ENCODE peak calls at places on chromosome 1, in eight cellular contexts. Q is Peyer's patch, F is uterus, J is tibial nerve, N is right lobe of liver, L is transverse colon, Z is stomach, A is ovary. B is an unnamed sample.

GRCh38 chr1:26838474-26839338 is 12.2 kb downstream of the ZDHHC18 start:
- DNase-seq in Q (peak), F (no peak), J (no peak), N (no peak), L (peak), Z (no peak), A (no peak), B (peak)

GRCh38 chr1:165403835-165404482 is 41.0 kb downstream of the RXRG start:
- DNase-seq in Q (no peak), F (no peak), J (peak), N (peak), L (no peak), Z (peak), A (no peak), B (no peak)

GRCh38 chr1:117842408-117843170 is 86.8 kb downstream of the GDAP2 start:
- DNase-seq in Q (no peak), F (no peak), J (no peak), N (no peak), L (no peak), Z (no peak), A (no peak), B (no peak)

GRCh38 chr1:230976825-230977747 is 1.6 kb downstream of the TTC13 start:
- DNase-seq in Q (peak), F (no peak), J (no peak), N (no peak), L (no peak), Z (no peak), A (no peak), B (no peak)

GRCh38 chr1:183877321-183877720 is 72.4 kb downstream of the RGL1 start:
- DNase-seq in Q (no peak), F (peak), J (peak), N (no peak), L (peak), Z (peak), A (peak), B (peak)

GRCh38 chr1:1348420-1349255 is 580 bp downstream of the DVL1 start:
- DNase-seq in Q (no peak), F (no peak), J (no peak), N (no peak), L (no peak), Z (no peak), A (no peak), B (no peak)

GRCh38 chr1:55720243-55720642 is 505.1 kb upstream of the USP24 start:
- DNase-seq in Q (no peak), F (no peak), J (no peak), N (no peak), L (peak), Z (peak), A (peak), B (no peak)

GRCh38 chr1:17009706-17010105 is 2.0 kb downstream of the ATP13A2 start:
- DNase-seq in Q (no peak), F (no peak), J (no peak), N (no peak), L (peak), Z (no peak), A (no peak), B (no peak)

GRCh38 chr1:42221952-42222606 is 57.5 kb upstream of the GUCA2A start:
- DNase-seq in Q (no peak), F (no peak), J (no peak), N (no peak), L (no peak), Z (no peak), A (no peak), B (no peak)

GRCh38 chr1:246724001-246724724 is at the start of gene SCCPDH:
- DNase-seq in Q (peak), F (peak), J (peak), N (peak), L (peak), Z (peak), A (peak), B (peak)

GRCh38 chr1:30715886-30716285 is 7.5 kb downstream of the MATN1 start:
- DNase-seq in Q (no peak), F (peak), J (no peak), N (no peak), L (no peak), Z (no peak), A (no peak), B (no peak)

GRCh38 chr1:246121533-246121932 is 385.5 kb downstream of the SMYD3 start:
- DNase-seq in Q (no peak), F (no peak), J (no peak), N (no peak), L (no peak), Z (no peak), A (no peak), B (no peak)

GRCh38 chr1:161223805-161224694 is 622 bp upstream of the APOA2 start:
- DNase-seq in Q (no peak), F (no peak), J (no peak), N (peak), L (no peak), Z (no peak), A (no peak), B (no peak)

GRCh38 chr1:213984387-213985180 is 3.2 kb upstream of the PROX1 start:
- DNase-seq in Q (no peak), F (no peak), J (no peak), N (no peak), L (no peak), Z (no peak), A (no peak), B (no peak)

GRCh38 chr1:205432116-205432515 is 10.3 kb upstream of the LEMD1 start:
- DNase-seq in Q (no peak), F (no peak), J (no peak), N (no peak), L (no peak), Z (no peak), A (no peak), B (no peak)

GRCh38 chr1:33364578-33364945 is 43.7 kb upstream of the A3GALT2 start:
- DNase-seq in Q (no peak), F (no peak), J (no peak), N (no peak), L (no peak), Z (no peak), A (no peak), B (no peak)

GRCh38 chr1:152244576-152244975 is 20.6 kb upstream of the HRNR start:
- DNase-seq in Q (no peak), F (no peak), J (no peak), N (no peak), L (no peak), Z (no peak), A (no peak), B (no peak)

GRCh38 chr1:147627435-147628110 is 42.8 kb downstream of the ACP6 start:
- DNase-seq in Q (peak), F (peak), J (peak), N (peak), L (peak), Z (peak), A (peak), B (peak)

GRCh38 chr1:51442616-51443015 is 76.5 kb downstream of the EPS15 start:
- DNase-seq in Q (no peak), F (no peak), J (no peak), N (no peak), L (no peak), Z (no peak), A (no peak), B (no peak)

GRCh38 chr1:213179784-213180183 is 128.7 kb downstream of the RPS6KC1 start:
- DNase-seq in Q (no peak), F (no peak), J (no peak), N (no peak), L (no peak), Z (no peak), A (no peak), B (no peak)

GRCh38 chr1:158283965-158284364 is 5.8 kb upstream of the CD1C start:
- DNase-seq in Q (no peak), F (no peak), J (no peak), N (no peak), L (no peak), Z (no peak), A (no peak), B (no peak)

GRCh38 chr1:165507570-165507969 is 36.2 kb upstream of the LRRC52 start:
- DNase-seq in Q (no peak), F (no peak), J (no peak), N (no peak), L (no peak), Z (no peak), A (no peak), B (no peak)

GRCh38 chr1:107139833-107140702 is 771 bp upstream of the NTNG1 start:
- DNase-seq in Q (no peak), F (no peak), J (no peak), N (peak), L (peak), Z (no peak), A (no peak), B (no peak)

GRCh38 chr1:25806418-25806817 is 6.4 kb downstream of the SELENON start:
- DNase-seq in Q (no peak), F (peak), J (no peak), N (no peak), L (no peak), Z (no peak), A (peak), B (no peak)

GRCh38 chr1:239898067-239898730 is 193.5 kb upstream of the FMN2 start:
- DNase-seq in Q (peak), F (peak), J (peak), N (peak), L (peak), Z (peak), A (peak), B (peak)

GRCh38 chr1:193654951-193655705 is 468.7 kb upstream of the B3GALT2 start:
- DNase-seq in Q (no peak), F (no peak), J (no peak), N (peak), L (no peak), Z (no peak), A (no peak), B (peak)

GRCh38 chr1:229456016-229456415 is 22.1 kb upstream of the ACTA1 start:
- DNase-seq in Q (no peak), F (no peak), J (no peak), N (no peak), L (no peak), Z (no peak), A (no peak), B (no peak)

GRCh38 chr1:171913385-171913784 is 72.1 kb downstream of the DNM3 start:
- DNase-seq in Q (no peak), F (no peak), J (peak), N (no peak), L (peak), Z (no peak), A (no peak), B (peak)

GRCh38 chr1:234272656-234273312 is 100.5 kb upstream of the COA6 start:
- DNase-seq in Q (no peak), F (no peak), J (no peak), N (no peak), L (no peak), Z (no peak), A (no peak), B (no peak)

GRCh38 chr1:186165303-186165702 is 209.8 kb downstream of the TPR start:
- DNase-seq in Q (no peak), F (no peak), J (no peak), N (no peak), L (no peak), Z (no peak), A (no peak), B (no peak)

GRCh38 chr1:58931761-58932160 is 147.9 kb upstream of the JUN start:
- DNase-seq in Q (no peak), F (no peak), J (no peak), N (no peak), L (no peak), Z (no peak), A (no peak), B (no peak)

GRCh38 chr1:77557053-77557452 is 125.4 kb downstream of the ZZZ3 start:
- DNase-seq in Q (no peak), F (no peak), J (no peak), N (no peak), L (no peak), Z (no peak), A (no peak), B (no peak)

GRCh38 chr1:211687462-211688215 is 12.2 kb upstream of the NEK2 start:
- DNase-seq in Q (no peak), F (no peak), J (no peak), N (no peak), L (no peak), Z (no peak), A (no peak), B (no peak)

GRCh38 chr1:97271906-97272788 is 550.6 kb downstream of the PTBP2 start:
- DNase-seq in Q (no peak), F (no peak), J (no peak), N (no peak), L (no peak), Z (no peak), A (no peak), B (no peak)

GRCh38 chr1:85555867-85556577 is 24.5 kb upstream of the CCN1 start:
- DNase-seq in Q (no peak), F (no peak), J (no peak), N (no peak), L (no peak), Z (no peak), A (no peak), B (no peak)

DNA sequence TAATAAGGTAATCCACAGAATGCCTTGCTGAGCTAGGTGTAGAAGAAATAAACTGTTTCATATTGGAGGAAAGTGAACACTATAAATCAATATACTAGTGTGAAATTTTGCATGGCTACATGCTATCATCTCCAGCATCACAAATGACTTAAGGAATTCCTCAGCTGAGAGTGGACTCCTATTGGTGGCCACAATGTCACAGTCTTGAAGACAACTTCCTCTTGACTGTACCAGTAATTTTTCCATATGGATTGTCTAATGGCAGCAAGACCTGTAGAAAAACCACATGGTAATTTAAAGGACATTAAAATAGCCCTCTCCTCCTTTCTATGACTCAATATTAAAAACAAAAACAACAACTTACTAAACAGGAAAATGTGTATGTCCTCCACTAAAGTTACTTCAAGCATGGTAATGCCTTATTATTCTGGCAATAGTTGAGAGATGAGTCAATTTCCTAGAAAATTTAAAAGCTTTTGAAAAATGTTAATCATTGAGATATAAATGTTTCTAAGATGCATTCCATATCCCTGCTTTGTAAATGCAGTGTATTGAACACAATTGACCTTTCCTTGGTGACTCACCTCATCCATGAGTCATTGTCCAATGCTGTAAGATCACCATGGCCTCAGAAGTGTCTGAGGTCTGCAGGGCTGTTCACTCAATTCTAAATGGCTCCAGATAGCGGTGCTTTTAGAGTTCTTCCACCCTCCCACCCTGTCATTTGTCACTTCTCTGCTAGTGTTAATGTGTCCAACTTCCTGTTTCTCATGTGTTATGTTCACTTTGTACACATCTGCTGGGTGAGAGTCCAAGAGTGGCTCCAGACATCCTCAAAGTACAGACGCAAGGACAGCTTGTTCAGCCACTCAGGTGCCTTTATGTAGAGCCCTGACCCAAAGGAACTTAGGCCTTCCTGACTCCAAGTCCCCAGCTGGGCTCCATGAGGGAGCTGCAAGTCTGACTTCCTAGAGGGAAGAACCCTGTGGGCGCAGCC is 32.8 kb upstream of the DNASE2B start:
- DNase-seq in Q (no peak), F (no peak), J (no peak), N (no peak), L (peak), Z (no peak), A (no peak), B (no peak)
- TF ChIP-seq POLR2A in Q (no peak), F (no peak), J (no peak), N (no peak), L (no peak), Z (no peak), A (no peak), B (no peak)

GRCh38 chr1:179921981-179922380 is 32.6 kb upstream of the CEP350 start:
- DNase-seq in Q (no peak), F (no peak), J (no peak), N (no peak), L (no peak), Z (no peak), A (no peak), B (no peak)
- H3K27ac ChIP-seq in Q (no peak), F (no peak), J (no peak), N (no peak), L (no peak), Z (no peak), A (no peak), B (no peak)

GRCh38 chr1:15154480-15155036 is 1.0 kb downstream of the TMEM51 start:
- DNase-seq in Q (no peak), F (peak), J (no peak), N (peak), L (peak), Z (peak), A (peak), B (peak)

GRCh38 chr1:15152318-15153183 is 996 bp upstream of the TMEM51 start:
- DNase-seq in Q (peak), F (peak), J (peak), N (peak), L (peak), Z (peak), A (peak), B (peak)

GRCh38 chr1:15153842-15154479 is 414 bp downstream of the TMEM51 start:
- DNase-seq in Q (no peak), F (peak), J (no peak), N (peak), L (peak), Z (peak), A (peak), B (peak)

GRCh38 chr1:15151871-15152270 is 1.7 kb upstream of the TMEM51 start:
- DNase-seq in Q (no peak), F (no peak), J (no peak), N (no peak), L (no peak), Z (no peak), A (no peak), B (no peak)

GRCh38 chr1:15153184-15153841 is at the start of gene TMEM51:
- DNase-seq in Q (no peak), F (peak), J (no peak), N (peak), L (peak), Z (peak), A (peak), B (peak)
- TF ChIP-seq POLR2A in Q (no peak), F (peak), J (no peak), N (peak), L (peak), Z (no peak), A (peak), B (no peak)

GRCh38 chr1:7042322-7043231 is 257.3 kb downstream of the CAMTA1 start:
- DNase-seq in Q (no peak), F (no peak), J (no peak), N (no peak), L (no peak), Z (no peak), A (no peak), B (no peak)

GRCh38 chr1:7043729-7044470 is 258.6 kb downstream of the CAMTA1 start:
- DNase-seq in Q (no peak), F (no peak), J (no peak), N (no peak), L (no peak), Z (no peak), A (no peak), B (no peak)

GRCh38 chr1:7043232-7043549 is 257.9 kb downstream of the CAMTA1 start:
- DNase-seq in Q (no peak), F (no peak), J (no peak), N (no peak), L (no peak), Z (no peak), A (no peak), B (no peak)

GRCh38 chr1:7045897-7046296 is 260.6 kb downstream of the CAMTA1 start:
- DNase-seq in Q (no peak), F (no peak), J (no peak), N (no peak), L (no peak), Z (no peak), A (no peak), B (no peak)

DNA sequence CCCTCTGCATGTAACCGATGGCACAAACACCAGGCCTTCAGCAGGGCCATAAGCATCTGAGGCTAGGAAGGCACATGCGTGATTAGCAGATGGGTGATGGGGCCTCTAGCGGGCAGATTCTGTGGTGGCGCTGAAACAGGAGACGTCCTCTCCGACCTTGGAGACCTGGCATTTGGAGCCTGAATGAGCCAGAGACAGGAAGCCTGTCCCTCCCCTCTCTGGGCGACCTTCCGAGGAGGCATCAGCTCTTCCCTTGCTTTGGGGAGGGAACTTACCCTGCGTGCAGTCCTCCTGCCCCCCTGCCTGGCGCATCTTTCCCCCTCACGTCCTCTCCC is 259.2 kb downstream of the CAMTA1 start:
- DNase-seq in Q (no peak), F (no peak), J (no peak), N (no peak), L (no peak), Z (no peak), A (no peak), B (no peak)
- H3K27ac ChIP-seq in Q (no peak), F (no peak), J (no peak), N (no peak), L (no peak), Z (no peak), A (no peak), B (no peak)

DNA sequence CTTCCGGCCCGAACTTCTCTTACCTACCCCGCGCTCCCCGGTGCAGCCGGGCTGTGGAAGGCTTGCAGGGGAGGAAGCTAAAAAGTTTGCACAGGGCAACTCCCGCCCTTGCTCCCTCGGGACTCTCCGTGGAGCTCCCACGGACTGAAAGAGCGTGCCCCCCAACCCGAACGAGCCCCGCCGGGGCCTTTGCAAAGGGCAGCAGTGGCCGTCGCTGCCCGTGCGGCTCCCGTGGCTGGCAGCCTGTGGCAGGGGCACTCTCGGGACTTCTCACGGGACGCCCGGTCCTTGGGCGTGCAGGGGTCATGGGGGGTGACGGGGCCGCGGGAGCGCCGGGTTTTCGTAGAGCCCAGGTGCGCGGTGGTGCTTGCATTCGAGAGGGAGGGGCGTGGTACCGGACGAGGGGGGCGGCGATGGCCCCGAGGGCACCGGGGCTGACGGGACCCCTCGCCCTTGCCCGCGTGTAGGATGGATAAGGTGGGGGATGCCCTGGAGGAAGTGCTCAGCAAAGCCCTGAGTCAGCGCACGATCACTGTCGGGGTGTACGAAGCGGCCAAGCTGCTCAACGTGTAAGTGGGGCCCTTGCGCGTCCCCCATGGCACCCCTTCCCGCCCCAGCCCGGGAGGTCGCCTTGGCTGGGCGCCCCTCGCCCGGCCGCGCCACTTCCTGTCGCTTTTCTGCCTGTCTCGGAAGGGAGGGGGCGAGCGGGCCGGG is 714 bp downstream of the GADD45A start:
- DNase-seq in Q (peak), F (peak), J (peak), N (peak), L (peak), Z (peak), A (peak), B (peak)
- TF ChIP-seq POLR2A in Q (no peak), F (no peak), J (no peak), N (no peak), L (no peak), Z (no peak), A (no peak), B (no peak)

B was measured in heart left ventricle.